ENCODE peak calls at places on chromosomes 11 and 22, in nine cellular contexts. V is K562; F is heart right ventricle; H is naive thymus-derived CD4-positive, alpha-beta T cell; T is GM19239; M is GDM1; C is iris pigment epithelial cell; A is activated T-helper 9 cell treated with anti-CD3 and anti-CD28 coated beads, Interleukin-2, amount 50 U/mL, for 16 hours; W is astrocyte of the spinal cord. J is an unnamed sample.

GRCh38 chr22:49749227-49749626 is 78.4 kb downstream of the BRD1 start:
- DNase-seq in V (no peak), F (no peak), H (no peak), T (no peak), M (no peak), C (no peak), A (no peak), W (no peak), J (no peak)

GRCh38 chr11:62024975-62025374 is 57.5 kb upstream of the FTH1 start:
- DNase-seq in V (no peak), F (no peak), H (no peak), T (no peak), M (no peak), C (no peak), A (no peak), W (no peak), J (no peak)

GRCh38 chr11:72534859-72535547 is 100.7 kb upstream of the CLPB start:
- DNase-seq in V (no peak), F (no peak), H (no peak), T (no peak), M (no peak), C (no peak), A (no peak), W (no peak), J (no peak)

GRCh38 chr11:90594658-90595057 is 371.8 kb upstream of the CHORDC1 start:
- DNase-seq in V (no peak), F (peak), H (no peak), T (no peak), M (no peak), C (no peak), A (no peak), W (no peak), J (no peak)

GRCh38 chr11:62858201-62858600 is 18.8 kb upstream of the WDR74 start:
- DNase-seq in V (no peak), F (no peak), H (no peak), T (no peak), M (no peak), C (no peak), A (no peak), W (no peak), J (no peak)

GRCh38 chr11:61769169-61769920 is 16.9 kb downstream of the MYRF start:
- DNase-seq in V (peak), F (no peak), H (no peak), T (no peak), M (no peak), C (peak), A (no peak), W (peak), J (no peak)

GRCh38 chr11:78110830-78111229 is 28.6 kb downstream of the ALG8 start:
- DNase-seq in V (no peak), F (no peak), H (no peak), T (no peak), M (no peak), C (peak), A (no peak), W (no peak), J (no peak)

GRCh38 chr11:120715239-120715638 is 203.7 kb downstream of the GRIK4 start:
- DNase-seq in V (peak), F (no peak), H (no peak), T (peak), M (no peak), C (no peak), A (no peak), W (no peak), J (no peak)